ENCODE peak calls at places on chromosomes 3 and 15, in six cellular contexts. One of them, this sample, is unnamed. For H3K36me3, the result is how much of the 10 kb centered on the place peaks cover.

GRCh38 chr15:72117448-72117697 is 577 bp downstream of the MYO9A start:
- DNase-seq in brain microvascular endothelial cell: peak
- DNase-seq in CD8-positive, alpha-beta T cell: peak
- DNase-seq in DND-41: peak
- DNase-seq in heart left ventricle: peak
- DNase-seq in sigmoid colon: peak
- DNase-seq in this sample: peak

GRCh38 chr3:46566040-46566631 is at the start of gene LRRC2:
- DNase-seq in brain microvascular endothelial cell: peak
- DNase-seq in CD8-positive, alpha-beta T cell: no peak
- DNase-seq in DND-41: no peak
- DNase-seq in heart left ventricle: peak
- DNase-seq in sigmoid colon: peak
- DNase-seq in this sample: no peak

GRCh38 chr3:22585504-22585903 is 617.6 kb upstream of the UBE2E2 start:
- DNase-seq in brain microvascular endothelial cell: peak
- DNase-seq in CD8-positive, alpha-beta T cell: no peak
- DNase-seq in DND-41: no peak
- DNase-seq in heart left ventricle: no peak
- DNase-seq in sigmoid colon: no peak
- DNase-seq in this sample: no peak

GRCh38 chr15:34933432-34933975 is 36.0 kb downstream of the AQR start:
- DNase-seq in brain microvascular endothelial cell: no peak
- DNase-seq in CD8-positive, alpha-beta T cell: no peak
- DNase-seq in DND-41: no peak
- DNase-seq in heart left ventricle: no peak
- DNase-seq in sigmoid colon: no peak
- DNase-seq in this sample: no peak

GRCh38 chr15:49301562-49301961 is 121.5 kb upstream of the FGF7 start:
- DNase-seq in brain microvascular endothelial cell: no peak
- DNase-seq in CD8-positive, alpha-beta T cell: no peak
- DNase-seq in DND-41: no peak
- DNase-seq in heart left ventricle: no peak
- DNase-seq in sigmoid colon: no peak
- DNase-seq in this sample: no peak

GRCh38 chr3:111585214-111585613 is 9.9 kb downstream of the ZBED2 start:
- DNase-seq in brain microvascular endothelial cell: no peak
- DNase-seq in CD8-positive, alpha-beta T cell: no peak
- DNase-seq in DND-41: no peak
- DNase-seq in heart left ventricle: no peak
- DNase-seq in sigmoid colon: no peak
- DNase-seq in this sample: no peak

GRCh38 chr3:193780810-193781472 is 187.9 kb downstream of the OPA1 start:
- DNase-seq in brain microvascular endothelial cell: peak
- DNase-seq in CD8-positive, alpha-beta T cell: no peak
- DNase-seq in DND-41: peak
- DNase-seq in heart left ventricle: peak
- DNase-seq in sigmoid colon: peak
- DNase-seq in this sample: peak

GRCh38 chr15:54150255-54150654 is 172.0 kb downstream of the UNC13C start:
- DNase-seq in brain microvascular endothelial cell: peak
- DNase-seq in CD8-positive, alpha-beta T cell: no peak
- DNase-seq in DND-41: no peak
- DNase-seq in heart left ventricle: no peak
- DNase-seq in sigmoid colon: no peak
- DNase-seq in this sample: no peak

GRCh38 chr15:53072077-53072476 is 281.9 kb upstream of the ONECUT1 start:
- DNase-seq in brain microvascular endothelial cell: peak
- DNase-seq in CD8-positive, alpha-beta T cell: no peak
- DNase-seq in DND-41: peak
- DNase-seq in heart left ventricle: no peak
- DNase-seq in sigmoid colon: no peak
- DNase-seq in this sample: no peak

GRCh38 chr3:141076821-141077571 is 25.8 kb downstream of the SPSB4 start:
- DNase-seq in brain microvascular endothelial cell: peak
- DNase-seq in CD8-positive, alpha-beta T cell: no peak
- DNase-seq in DND-41: no peak
- DNase-seq in heart left ventricle: peak
- DNase-seq in sigmoid colon: peak
- DNase-seq in this sample: peak

GRCh38 chr3:123390865-123391613 is 57.9 kb downstream of the ADCY5 start:
- DNase-seq in brain microvascular endothelial cell: no peak
- DNase-seq in CD8-positive, alpha-beta T cell: no peak
- DNase-seq in DND-41: no peak
- DNase-seq in heart left ventricle: no peak
- DNase-seq in sigmoid colon: no peak
- DNase-seq in this sample: peak

GRCh38 chr3:146465713-146466465 is 3.5 kb downstream of the PLSCR2 start:
- DNase-seq in brain microvascular endothelial cell: no peak
- DNase-seq in CD8-positive, alpha-beta T cell: no peak
- DNase-seq in DND-41: no peak
- DNase-seq in heart left ventricle: no peak
- DNase-seq in sigmoid colon: no peak
- DNase-seq in this sample: no peak

GRCh38 chr3:151477596-151478375 is 16.9 kb upstream of the IGSF10 start:
- DNase-seq in brain microvascular endothelial cell: no peak
- DNase-seq in CD8-positive, alpha-beta T cell: no peak
- DNase-seq in DND-41: no peak
- DNase-seq in heart left ventricle: no peak
- DNase-seq in sigmoid colon: no peak
- DNase-seq in this sample: no peak

GRCh38 chr15:28936081-28936480 is 50.3 kb downstream of the APBA2 start:
- DNase-seq in brain microvascular endothelial cell: no peak
- DNase-seq in CD8-positive, alpha-beta T cell: no peak
- DNase-seq in DND-41: no peak
- DNase-seq in heart left ventricle: no peak
- DNase-seq in sigmoid colon: peak
- DNase-seq in this sample: no peak

GRCh38 chr3:32956750-32957570 is 5.5 kb downstream of the CCR4 start:
- DNase-seq in brain microvascular endothelial cell: no peak
- DNase-seq in CD8-positive, alpha-beta T cell: no peak
- DNase-seq in DND-41: no peak
- DNase-seq in heart left ventricle: no peak
- DNase-seq in sigmoid colon: no peak
- DNase-seq in this sample: no peak

GRCh38 chr3:12908136-12908730 is 66.9 kb upstream of the RPL32 start:
- DNase-seq in brain microvascular endothelial cell: no peak
- DNase-seq in CD8-positive, alpha-beta T cell: no peak
- DNase-seq in DND-41: no peak
- DNase-seq in heart left ventricle: no peak
- DNase-seq in sigmoid colon: no peak
- DNase-seq in this sample: no peak

GRCh38 chr3:12908859-12909258 is 67.5 kb upstream of the RPL32 start:
- DNase-seq in brain microvascular endothelial cell: no peak
- DNase-seq in CD8-positive, alpha-beta T cell: no peak
- DNase-seq in DND-41: no peak
- DNase-seq in heart left ventricle: no peak
- DNase-seq in sigmoid colon: no peak
- DNase-seq in this sample: no peak

GRCh38 chr3:12911881-12912415 is 70.6 kb upstream of the RPL32 start:
- DNase-seq in brain microvascular endothelial cell: no peak
- DNase-seq in CD8-positive, alpha-beta T cell: no peak
- DNase-seq in DND-41: no peak
- DNase-seq in heart left ventricle: no peak
- DNase-seq in sigmoid colon: no peak
- DNase-seq in this sample: no peak

GRCh38 chr3:12909710-12910109 is 68.3 kb upstream of the RPL32 start:
- DNase-seq in brain microvascular endothelial cell: no peak
- DNase-seq in CD8-positive, alpha-beta T cell: no peak
- DNase-seq in DND-41: no peak
- DNase-seq in heart left ventricle: no peak
- DNase-seq in sigmoid colon: no peak
- DNase-seq in this sample: no peak

GRCh38 chr3:12910356-12911099 is 69.2 kb upstream of the RPL32 start:
- DNase-seq in brain microvascular endothelial cell: no peak
- DNase-seq in CD8-positive, alpha-beta T cell: no peak
- DNase-seq in DND-41: no peak
- DNase-seq in heart left ventricle: no peak
- DNase-seq in sigmoid colon: no peak
- DNase-seq in this sample: no peak
- H3K36me3 ChIP-seq in brain microvascular endothelial cell: under half
- H3K36me3 ChIP-seq in CD8-positive, alpha-beta T cell: half or more
- H3K36me3 ChIP-seq in DND-41: half or more
- H3K36me3 ChIP-seq in heart left ventricle: half or more
- H3K36me3 ChIP-seq in sigmoid colon: half or more
- H3K36me3 ChIP-seq in this sample: half or more

GRCh38 chr3:57582470-57583168 is 14.5 kb downstream of the ARF4 start:
- DNase-seq in brain microvascular endothelial cell: no peak
- DNase-seq in CD8-positive, alpha-beta T cell: no peak
- DNase-seq in DND-41: peak
- DNase-seq in heart left ventricle: no peak
- DNase-seq in sigmoid colon: no peak
- DNase-seq in this sample: no peak
- H3K36me3 ChIP-seq in brain microvascular endothelial cell: half or more
- H3K36me3 ChIP-seq in CD8-positive, alpha-beta T cell: under half
- H3K36me3 ChIP-seq in DND-41: half or more
- H3K36me3 ChIP-seq in heart left ventricle: half or more
- H3K36me3 ChIP-seq in sigmoid colon: under half
- H3K36me3 ChIP-seq in this sample: under half

GRCh38 chr15:70815604-70816003 is 38.4 kb downstream of the LARP6 start:
- DNase-seq in brain microvascular endothelial cell: no peak
- DNase-seq in CD8-positive, alpha-beta T cell: no peak
- DNase-seq in DND-41: no peak
- DNase-seq in heart left ventricle: no peak
- DNase-seq in sigmoid colon: no peak
- DNase-seq in this sample: no peak
- H3K36me3 ChIP-seq in brain microvascular endothelial cell: under half
- H3K36me3 ChIP-seq in CD8-positive, alpha-beta T cell: under half
- H3K36me3 ChIP-seq in DND-41: under half
- H3K36me3 ChIP-seq in heart left ventricle: under half
- H3K36me3 ChIP-seq in sigmoid colon: under half
- H3K36me3 ChIP-seq in this sample: under half

GRCh38 chr3:128906804-128907525 is 27.5 kb downstream of the ACAD9 start:
- DNase-seq in brain microvascular endothelial cell: no peak
- DNase-seq in CD8-positive, alpha-beta T cell: no peak
- DNase-seq in DND-41: no peak
- DNase-seq in heart left ventricle: no peak
- DNase-seq in sigmoid colon: no peak
- DNase-seq in this sample: no peak
- H3K36me3 ChIP-seq in brain microvascular endothelial cell: half or more
- H3K36me3 ChIP-seq in CD8-positive, alpha-beta T cell: half or more
- H3K36me3 ChIP-seq in DND-41: half or more
- H3K36me3 ChIP-seq in heart left ventricle: half or more
- H3K36me3 ChIP-seq in sigmoid colon: half or more
- H3K36me3 ChIP-seq in this sample: half or more

GRCh38 chr3:101685050-101685400 is 1.5 kb downstream of the RPL24 start:
- DNase-seq in brain microvascular endothelial cell: no peak
- DNase-seq in CD8-positive, alpha-beta T cell: no peak
- DNase-seq in DND-41: no peak
- DNase-seq in heart left ventricle: no peak
- DNase-seq in sigmoid colon: no peak
- DNase-seq in this sample: no peak
- H3K36me3 ChIP-seq in brain microvascular endothelial cell: half or more
- H3K36me3 ChIP-seq in CD8-positive, alpha-beta T cell: under half
- H3K36me3 ChIP-seq in DND-41: half or more
- H3K36me3 ChIP-seq in heart left ventricle: half or more
- H3K36me3 ChIP-seq in sigmoid colon: under half
- H3K36me3 ChIP-seq in this sample: under half

GRCh38 chr3:113002676-113003075 is 11.9 kb downstream of the GTPBP8 start:
- DNase-seq in brain microvascular endothelial cell: no peak
- DNase-seq in CD8-positive, alpha-beta T cell: peak
- DNase-seq in DND-41: no peak
- DNase-seq in heart left ventricle: no peak
- DNase-seq in sigmoid colon: no peak
- DNase-seq in this sample: no peak

GRCh38 chr3:113002033-113002432 is 11.2 kb downstream of the GTPBP8 start:
- DNase-seq in brain microvascular endothelial cell: no peak
- DNase-seq in CD8-positive, alpha-beta T cell: no peak
- DNase-seq in DND-41: no peak
- DNase-seq in heart left ventricle: no peak
- DNase-seq in sigmoid colon: no peak
- DNase-seq in this sample: no peak

GRCh38 chr3:113008117-113008516 is 17.3 kb downstream of the GTPBP8 start:
- DNase-seq in brain microvascular endothelial cell: no peak
- DNase-seq in CD8-positive, alpha-beta T cell: no peak
- DNase-seq in DND-41: no peak
- DNase-seq in heart left ventricle: no peak
- DNase-seq in sigmoid colon: no peak
- DNase-seq in this sample: no peak

GRCh38 chr3:113006350-113007056 is 15.7 kb downstream of the GTPBP8 start:
- DNase-seq in brain microvascular endothelial cell: no peak
- DNase-seq in CD8-positive, alpha-beta T cell: no peak
- DNase-seq in DND-41: no peak
- DNase-seq in heart left ventricle: no peak
- DNase-seq in sigmoid colon: no peak
- DNase-seq in this sample: no peak

DNA sequence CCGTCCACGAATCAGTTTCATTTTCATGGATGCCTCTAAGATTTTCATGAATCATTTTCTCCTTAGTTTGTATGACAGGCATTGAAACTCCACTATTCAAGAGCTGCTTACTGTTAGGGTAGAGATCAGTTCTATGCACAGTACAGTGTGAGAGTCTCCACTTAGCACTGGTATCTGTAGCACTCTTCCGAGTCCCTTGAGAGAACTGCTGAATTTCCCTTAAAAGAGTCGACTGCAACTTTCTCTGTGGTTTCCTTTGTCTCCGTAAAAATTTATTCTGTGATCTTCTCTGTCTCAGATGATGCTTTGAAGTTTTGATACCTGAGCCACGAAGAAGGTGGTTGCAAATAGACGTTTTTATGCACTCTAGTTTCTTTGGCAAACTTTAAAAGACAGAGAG is 14.8 kb downstream of the GTPBP8 start:
- DNase-seq in brain microvascular endothelial cell: no peak
- DNase-seq in CD8-positive, alpha-beta T cell: no peak
- DNase-seq in DND-41: no peak
- DNase-seq in heart left ventricle: no peak
- DNase-seq in sigmoid colon: no peak
- DNase-seq in this sample: no peak
- H3K36me3 ChIP-seq in brain microvascular endothelial cell: half or more
- H3K36me3 ChIP-seq in CD8-positive, alpha-beta T cell: under half
- H3K36me3 ChIP-seq in DND-41: half or more
- H3K36me3 ChIP-seq in heart left ventricle: half or more
- H3K36me3 ChIP-seq in sigmoid colon: under half
- H3K36me3 ChIP-seq in this sample: under half